ENCODE peak calls at places on chromosomes 12 and 14, in seven cellular contexts. J, K, T, I, A, G and R are unnamed samples.

GRCh38 chr12:95643251-95643650 is 92.0 kb upstream of the USP44 start:
- DNase-seq in K (no peak), A (no peak), G (no peak), I (no peak), J (no peak), T (no peak), R (no peak)

GRCh38 chr12:99059824-99060526 is 414.9 kb downstream of the APAF1 start:
- DNase-seq in G (no peak), T (peak), A (no peak), J (peak), K (no peak), I (peak), R (peak)

GRCh38 chr14:89165189-89165809 is 251.7 kb downstream of the FOXN3 start:
- DNase-seq in K (no peak), T (no peak), J (no peak), I (no peak), A (peak), G (peak), R (no peak)

GRCh38 chr14:101820283-101820798 is 58.8 kb downstream of the PPP2R5C start:
- DNase-seq in A (no peak), K (no peak), G (no peak), J (no peak), I (no peak), T (no peak), R (no peak)

GRCh38 chr14:68734231-68734732 is 58.6 kb downstream of the ZFP36L1 start:
- DNase-seq in I (no peak), T (peak), A (no peak), J (no peak), K (peak), G (peak), R (no peak)

GRCh38 chr12:5026342-5026938 is 17.2 kb upstream of the KCNA5 start:
- DNase-seq in J (no peak), A (no peak), G (no peak), K (no peak), I (no peak), T (peak), R (no peak)

GRCh38 chr12:64103821-64104220 is 118.3 kb downstream of the KICS2 start:
- DNase-seq in J (no peak), T (peak), K (no peak), A (no peak), I (no peak), G (no peak), R (no peak)

GRCh38 chr14:105830171-105830570 is 303.8 kb downstream of the TMEM121 start:
- DNase-seq in K (no peak), I (no peak), J (no peak), A (no peak), T (no peak), G (no peak), R (no peak)

GRCh38 chr12:103728323-103728722 is 112.7 kb downstream of the NT5DC3 start:
- DNase-seq in K (no peak), G (no peak), I (no peak), T (no peak), J (no peak), A (no peak), R (no peak)

GRCh38 chr14:98957211-98958047 is 314.6 kb downstream of the BCL11B start:
- DNase-seq in A (no peak), G (no peak), J (no peak), T (peak), K (no peak), I (no peak), R (peak)

GRCh38 chr12:6620137-6620884 is 13.1 kb upstream of the CHD4 start:
- DNase-seq in J (peak), T (peak), G (no peak), K (no peak), I (no peak), A (peak), R (peak)

GRCh38 chr14:37587438-37587837 is 7.6 kb downstream of the FOXA1 start:
- DNase-seq in J (no peak), T (no peak), G (no peak), K (no peak), A (no peak), I (no peak), R (no peak)

GRCh38 chr12:12070674-12071661 is at the start of gene BCL2L14:
- DNase-seq in J (no peak), K (no peak), I (no peak), T (peak), G (no peak), A (no peak), R (no peak)

GRCh38 chr12:43840338-43840737 is 4.5 kb downstream of the TMEM117 start:
- DNase-seq in A (no peak), T (no peak), I (no peak), G (no peak), K (no peak), J (no peak), R (no peak)

GRCh38 chr14:104749111-104749649 is 3.8 kb upstream of the SIVA1 start:
- DNase-seq in A (no peak), K (no peak), J (no peak), G (no peak), T (peak), I (peak), R (peak)

GRCh38 chr14:70685480-70686197 is 43.9 kb downstream of the TTC9 start:
- DNase-seq in T (peak), A (no peak), G (no peak), J (no peak), I (no peak), K (no peak), R (no peak)

GRCh38 chr14:33120341-33120740 is 181.7 kb downstream of the NPAS3 start:
- DNase-seq in T (peak), A (no peak), I (no peak), K (no peak), J (no peak), G (no peak), R (no peak)

GRCh38 chr12:13196302-13196921 is at the start of gene EMP1:
- DNase-seq in K (peak), J (no peak), T (peak), I (peak), G (peak), A (no peak), R (peak)

GRCh38 chr12:25495336-25496097 is 57.6 kb downstream of the LMNTD1 start:
- DNase-seq in K (no peak), G (no peak), T (peak), I (no peak), A (no peak), J (no peak), R (no peak)

GRCh38 chr14:58912799-58913432 is 275.2 kb downstream of the DACT1 start:
- DNase-seq in I (no peak), K (no peak), A (no peak), T (no peak), G (no peak), J (no peak), R (no peak)

GRCh38 chr12:27462151-27462694 is 15.7 kb downstream of the SMCO2 start:
- DNase-seq in K (no peak), I (no peak), A (no peak), G (peak), J (no peak), T (peak), R (no peak)

GRCh38 chr14:64536488-64537245 is 3.9 kb upstream of the HSPA2 start:
- DNase-seq in J (no peak), I (no peak), T (peak), G (no peak), K (no peak), A (no peak), R (no peak)

GRCh38 chr12:53867216-53868012 is 71.2 kb upstream of the HOXC13 start:
- DNase-seq in J (no peak), K (no peak), T (no peak), I (no peak), G (no peak), A (no peak), R (no peak)

GRCh38 chr12:88958961-88959360 is 378.7 kb upstream of the KITLG start:
- DNase-seq in G (no peak), I (no peak), A (no peak), T (no peak), J (no peak), K (no peak), R (no peak)

GRCh38 chr14:68806526-68807147 is 13.8 kb upstream of the ZFP36L1 start:
- DNase-seq in I (no peak), T (no peak), K (no peak), J (no peak), G (no peak), A (no peak), R (no peak)

GRCh38 chr12:48998497-48999353 is 450 bp downstream of the DDN start:
- DNase-seq in G (peak), I (no peak), J (no peak), K (no peak), A (no peak), T (no peak), R (peak)

GRCh38 chr12:10101042-10101579 is 2.3 kb upstream of the CLEC1A start:
- DNase-seq in I (no peak), A (no peak), G (no peak), J (no peak), K (no peak), T (peak), R (no peak)

GRCh38 chr14:74475678-74476077 is 17.4 kb downstream of the NPC2 start:
- DNase-seq in J (no peak), I (no peak), K (no peak), G (no peak), T (peak), A (no peak), R (no peak)

GRCh38 chr12:62632521-62632920 is 165.9 kb downstream of the MON2 start:
- DNase-seq in G (no peak), A (peak), J (peak), K (no peak), T (peak), I (no peak), R (peak)

GRCh38 chr12:132455565-132455964 is 34.4 kb upstream of the FBRSL1 start:
- DNase-seq in I (no peak), T (no peak), K (no peak), J (no peak), A (no peak), G (no peak), R (no peak)

GRCh38 chr12:4191149-4191548 is 82.4 kb upstream of the CCND2 start:
- DNase-seq in A (no peak), J (no peak), T (no peak), K (no peak), I (no peak), G (no peak), R (no peak)

GRCh38 chr14:93496856-93497255 is 66.1 kb downstream of the UNC79 start:
- DNase-seq in G (no peak), T (no peak), A (no peak), K (no peak), I (no peak), J (no peak), R (no peak)

GRCh38 chr14:55333785-55334485 is 62.7 kb downstream of the FBXO34 start:
- DNase-seq in T (peak), K (no peak), I (no peak), J (no peak), G (no peak), A (no peak), R (no peak)

GRCh38 chr14:52370406-52370911 is 56.3 kb downstream of the PTGER2 start:
- DNase-seq in J (no peak), I (no peak), K (no peak), T (no peak), A (no peak), G (no peak), R (no peak)

GRCh38 chr12:1531160-1531653 is 63.2 kb downstream of the FBXL14 start:
- DNase-seq in T (no peak), I (no peak), A (peak), K (no peak), G (no peak), J (no peak), R (peak)

GRCh38 chr12:9943244-9943643 is 11.1 kb upstream of the CLEC2A start:
- DNase-seq in J (no peak), I (no peak), A (no peak), T (no peak), G (no peak), K (no peak), R (no peak)

GRCh38 chr14:49892301-49892635 is 614 bp upstream of the ARF6 start:
- DNase-seq in K (no peak), J (no peak), G (peak), A (no peak), T (peak), I (peak), R (no peak)